ENCODE peak calls at places on chromosome 16, in seven cellular contexts. I is SK-N-SH, V is NB4, O is K562, U is endothelial cell of umbilical vein, L is HCT116, H is H1. X is an unnamed sample.

GRCh38 chr16:53176434-53176833 is 121.6 kb downstream of the CHD9 start:
- DNase-seq in I (no peak), V (no peak), O (no peak), U (no peak), L (no peak), H (no peak), X (no peak)

GRCh38 chr16:87733190-87733589 is 32.6 kb downstream of the KLHDC4 start:
- DNase-seq in I (no peak), V (no peak), O (no peak), U (no peak), L (no peak), H (no peak), X (no peak)

GRCh38 chr16:88365244-88365865 is 17.4 kb upstream of the ZNF469 start:
- DNase-seq in I (no peak), V (no peak), O (no peak), U (no peak), L (no peak), H (no peak), X (no peak)

GRCh38 chr16:15553313-15554088 is 89.5 kb downstream of the MARF1 start:
- DNase-seq in I (no peak), V (no peak), O (no peak), U (no peak), L (no peak), H (no peak), X (no peak)

GRCh38 chr16:81522141-81522701 is 77.6 kb downstream of the CMIP start:
- DNase-seq in I (peak; percentile 54), V (no peak), O (peak; percentile 68), U (no peak), L (peak; percentile 85), H (peak; percentile 65), X (peak; percentile 60)

GRCh38 chr16:13885700-13886099 is 34.3 kb upstream of the ERCC4 start:
- DNase-seq in I (no peak), V (no peak), O (no peak), U (no peak), L (no peak), H (no peak), X (no peak)

GRCh38 chr16:68737730-68738590 is 868 bp downstream of the CDH1 start:
- DNase-seq in I (peak; percentile 64), V (no peak), O (no peak), U (no peak), L (no peak), H (peak; percentile 74), X (peak; percentile 73)

GRCh38 chr16:57799619-57800212 is 2.6 kb downstream of the KIFC3 start:
- DNase-seq in I (peak; percentile 15), V (peak; percentile 77), O (no peak), U (no peak), L (no peak), H (no peak), X (no peak)

GRCh38 chr16:2937170-2937569 is 25.4 kb downstream of the FLYWCH1 start:
- DNase-seq in I (no peak), V (no peak), O (no peak), U (no peak), L (no peak), H (no peak), X (no peak)

GRCh38 chr16:49491736-49492089 is 118.1 kb downstream of the C16orf78 start:
- DNase-seq in I (no peak), V (no peak), O (no peak), U (peak; percentile 20), L (peak; percentile 15), H (no peak), X (peak; percentile 10)

GRCh38 chr16:89784409-89784808 is 32.0 kb downstream of the FANCA start:
- DNase-seq in I (no peak), V (no peak), O (no peak), U (no peak), L (no peak), H (no peak), X (no peak)

GRCh38 chr16:593807-594206 is 3.9 kb downstream of the RAB40C start:
- DNase-seq in I (no peak), V (no peak), O (no peak), U (no peak), L (no peak), H (no peak), X (no peak)

GRCh38 chr16:593406-593805 is 3.5 kb downstream of the RAB40C start:
- DNase-seq in I (no peak), V (no peak), O (no peak), U (no peak), L (no peak), H (no peak), X (no peak)

GRCh38 chr16:591892-592517 is 2.1 kb downstream of the RAB40C start:
- DNase-seq in I (no peak), V (no peak), O (no peak), U (no peak), L (no peak), H (no peak), X (no peak)

GRCh38 chr16:590875-591200 is 972 bp downstream of the RAB40C start:
- DNase-seq in I (no peak), V (no peak), O (no peak), U (no peak), L (no peak), H (no peak), X (no peak)

GRCh38 chr16:592518-593306 is 2.8 kb downstream of the RAB40C start:
- DNase-seq in I (no peak), V (peak; percentile 96), O (no peak), U (no peak), L (no peak), H (no peak), X (no peak)
- H3K4me3 ChIP-seq in I (no peak overlapping the region), V (peak overlapping the region; percentile 53), O (no peak overlapping the region), U (no peak overlapping the region), L (peak overlapping the region; percentile 13), H (no peak overlapping the region), X (no peak overlapping the region)

DNA sequence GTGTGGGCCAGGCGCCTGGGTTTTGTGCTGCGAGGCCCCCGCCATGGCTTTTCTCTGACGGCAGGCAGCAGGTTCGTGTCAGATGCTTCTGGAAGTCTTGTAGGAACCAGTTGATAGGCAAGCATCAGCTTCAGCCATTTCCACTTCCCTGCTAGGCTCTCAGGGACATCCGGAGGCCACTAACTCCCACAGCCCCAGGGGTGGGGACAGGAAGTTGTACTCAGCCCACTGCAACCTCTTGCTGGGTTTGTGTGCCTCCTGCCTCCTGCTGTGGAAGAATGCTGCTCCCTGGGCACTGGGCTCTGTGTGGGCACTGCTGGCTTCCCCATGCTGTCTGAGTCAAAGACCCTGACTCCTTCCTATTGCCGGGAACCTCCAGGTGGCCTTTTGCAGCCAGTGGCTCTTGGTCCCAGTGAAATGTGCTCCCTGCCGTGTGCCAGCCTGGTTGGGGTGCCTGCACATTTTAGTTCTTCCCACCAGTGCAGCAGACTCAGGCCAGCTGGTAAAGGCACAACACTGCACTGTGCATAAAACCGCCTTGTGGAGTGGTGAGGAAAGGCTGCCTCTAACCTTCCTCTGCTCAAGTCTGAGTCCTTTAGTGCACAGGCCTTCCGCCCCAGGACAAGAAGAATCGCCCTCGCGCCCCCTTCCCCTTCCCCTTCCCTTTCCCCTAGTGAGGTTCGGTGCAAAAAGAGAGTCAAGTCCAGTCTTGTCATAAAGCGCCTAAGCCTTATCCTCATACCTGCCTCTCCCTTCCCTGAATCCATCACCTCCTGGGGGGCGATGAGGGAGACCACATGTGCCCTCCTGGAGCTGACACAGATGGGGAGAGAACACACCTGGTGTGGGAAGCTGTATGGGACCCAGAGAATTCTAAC is 16.6 kb downstream of the LDHD start:
- DNase-seq in I (peak; percentile 29), V (peak; percentile 97), O (no peak), U (peak; percentile 39), L (no peak), H (no peak), X (no peak)
- TF ChIP-seq MAX in I (no peak), V (peak; percentile 58), O (no peak), U (no peak), L (no peak), H (no peak), X (no peak)

GRCh38 chr16:63672493-63672892 is 1449.4 kb downstream of the CDH11 start:
- DNase-seq in I (no peak), V (no peak), O (no peak), U (no peak), L (no peak), H (no peak), X (no peak)
- H3K4me3 ChIP-seq in I (no peak overlapping the region), V (no peak overlapping the region), O (no peak overlapping the region), U (no peak overlapping the region), L (no peak overlapping the region), H (no peak overlapping the region), X (no peak overlapping the region)

GRCh38 chr16:22621571-22622148 is 111.0 kb downstream of the NPIPB5 start:
- DNase-seq in I (no peak), V (no peak), O (no peak), U (no peak), L (no peak), H (no peak), X (no peak)

GRCh38 chr16:22624038-22624656 is 113.5 kb downstream of the NPIPB5 start:
- DNase-seq in I (peak; percentile 62), V (no peak), O (no peak), U (no peak), L (no peak), H (peak; percentile 43), X (no peak)

GRCh38 chr16:22624759-22625533 is 114.3 kb downstream of the NPIPB5 start:
- DNase-seq in I (no peak), V (no peak), O (no peak), U (no peak), L (no peak), H (peak; percentile 37), X (no peak)

GRCh38 chr16:22623351-22623781 is 112.7 kb downstream of the NPIPB5 start:
- DNase-seq in I (no peak), V (no peak), O (no peak), U (no peak), L (no peak), H (peak; percentile 29), X (no peak)

DNA sequence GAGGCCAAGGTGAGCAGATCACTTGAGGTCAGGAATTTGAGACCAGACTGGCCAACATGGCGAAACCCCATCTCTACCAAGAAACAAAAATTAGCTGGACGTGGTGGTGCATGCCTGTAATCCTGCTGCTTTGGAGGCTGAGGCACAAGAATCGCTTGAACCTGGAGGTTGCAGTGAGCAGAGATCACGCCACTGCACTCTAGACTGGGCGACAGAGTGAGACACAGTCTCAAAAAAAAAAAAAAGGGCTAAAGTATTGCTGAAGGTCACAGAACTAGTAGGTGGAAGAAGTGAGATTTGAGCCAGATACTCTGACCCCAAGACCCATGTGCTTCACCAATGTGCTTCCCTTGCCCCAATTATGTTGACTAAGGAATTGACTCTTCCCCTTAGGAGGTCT is 112.0 kb downstream of the NPIPB5 start:
- DNase-seq in I (no peak), V (no peak), O (no peak), U (no peak), L (no peak), H (no peak), X (no peak)
- TF ChIP-seq MAX in I (no peak), V (no peak), O (no peak), U (no peak), L (no peak), H (no peak), X (no peak)

GRCh38 chr16:22633794-22634193 is 123.1 kb downstream of the NPIPB5 start:
- DNase-seq in I (no peak), V (no peak), O (no peak), U (no peak), L (no peak), H (no peak), X (no peak)
- H3K4me3 ChIP-seq in I (no peak overlapping the region), V (no peak overlapping the region), O (no peak overlapping the region), U (no peak overlapping the region), L (no peak overlapping the region), H (peak overlapping the region; percentile 43), X (no peak overlapping the region)

GRCh38 chr16:65991149-65991701 is 375.3 kb upstream of the CDH5 start:
- DNase-seq in I (no peak), V (no peak), O (no peak), U (no peak), L (no peak), H (no peak), X (no peak)

GRCh38 chr16:65989861-65990260 is 376.6 kb upstream of the CDH5 start:
- DNase-seq in I (no peak), V (no peak), O (no peak), U (no peak), L (no peak), H (no peak), X (no peak)

GRCh38 chr16:65994305-65994704 is 372.2 kb upstream of the CDH5 start:
- DNase-seq in I (no peak), V (no peak), O (no peak), U (no peak), L (no peak), H (no peak), X (no peak)
- TF ChIP-seq MAX in I (no peak), V (no peak), O (no peak), U (no peak), L (no peak), H (no peak), X (no peak)